ENCODE peak calls at places on chromosome 4, in nine cellular contexts. R, B, O, Q, Z, A, M, W and U are unnamed samples.

GRCh38 chr4:140004580-140005314 is 149.2 kb downstream of the MAML3 start:
- DNase-seq in R (peak; percentile 69), M (peak; percentile 59), W (no peak), Q (peak; percentile 53), B (peak; percentile 51), O (no peak), Z (peak; percentile 73), A (no peak), U (peak; percentile 57)

GRCh38 chr4:130955520-130955919 is 1859.6 kb downstream of the C4orf33 start:
- DNase-seq in W (no peak), Z (no peak), R (no peak), B (no peak), A (no peak), Q (no peak), M (no peak), O (no peak), U (no peak)

GRCh38 chr4:87783781-87784180 is 15.6 kb upstream of the IBSP start:
- DNase-seq in B (no peak), O (no peak), W (no peak), Z (peak; percentile 58), M (no peak), R (no peak), A (no peak), Q (no peak), U (no peak)

GRCh38 chr4:47642985-47643745 is 158.1 kb downstream of the ATP10D start:
- DNase-seq in W (no peak), O (no peak), Q (no peak), R (no peak), A (no peak), Z (peak; percentile 92), M (peak; percentile 30), B (peak; percentile 55), U (no peak)

GRCh38 chr4:101346312-101346561 is 1.1 kb downstream of the PPP3CA start:
- DNase-seq in R (no peak), Z (no peak), B (no peak), M (no peak), Q (no peak), A (no peak), O (no peak), W (no peak), U (peak; percentile 43)

GRCh38 chr4:72971572-72971971 is 97.9 kb downstream of the COX18 start:
- DNase-seq in A (no peak), B (peak; percentile 92), M (peak; percentile 84), W (no peak), O (no peak), Z (peak; percentile 98), R (no peak), Q (no peak), U (peak; percentile 81)

GRCh38 chr4:8599657-8600056 is 7.1 kb downstream of the CPZ start:
- DNase-seq in R (no peak), A (no peak), Q (no peak), B (peak; percentile 82), M (peak; percentile 77), W (peak; percentile 77), O (no peak), Z (peak; percentile 91), U (peak; percentile 93)

GRCh38 chr4:44928062-44928380 is 201.7 kb upstream of the GNPDA2 start:
- DNase-seq in W (no peak), A (no peak), Q (no peak), R (no peak), B (no peak), O (no peak), M (no peak), Z (no peak), U (no peak)

GRCh38 chr4:41262198-41262597 is 5.5 kb downstream of the UCHL1 start:
- DNase-seq in A (no peak), Z (no peak), M (no peak), Q (no peak), R (no peak), W (no peak), O (no peak), B (no peak), U (no peak)

DNA sequence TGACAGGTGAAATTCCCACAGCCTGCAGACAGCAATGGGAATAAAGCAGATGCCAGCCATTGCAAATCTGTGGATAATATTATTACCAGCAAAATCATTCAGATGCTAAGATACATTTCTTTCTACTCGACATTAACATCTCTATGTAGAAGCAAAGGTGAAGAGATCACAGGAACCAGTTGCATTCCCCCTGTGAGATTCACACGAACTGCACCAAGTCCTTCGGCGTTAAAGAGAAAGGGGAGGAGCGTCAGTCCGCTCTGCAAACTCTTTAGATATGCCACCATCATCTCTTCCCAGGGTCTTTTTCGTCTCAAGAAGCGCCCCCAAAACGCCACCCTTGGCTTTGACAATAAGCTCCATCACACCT is 1.9 kb downstream of the NEUROG2 start:
- DNase-seq in Q (no peak), O (no peak), Z (no peak), A (no peak), M (no peak), B (no peak), R (peak; percentile 33), W (no peak), U (no peak)
- H3K4me1 ChIP-seq in Q (peaks cover 24% of the 10 kb centered on the region), O (peaks cover 25% of the 10 kb centered on the region), Z (peaks cover 6% of the 10 kb centered on the region), A (peaks cover 47% of the 10 kb centered on the region), M (peaks cover 7% of the 10 kb centered on the region), B (peaks cover 5% of the 10 kb centered on the region), R (peaks cover 5% of the 10 kb centered on the region), W (no peaks in the 10 kb centered on the region), U (peaks cover 28% of the 10 kb centered on the region)

GRCh38 chr4:38005637-38006036 is 45.4 kb downstream of the PTTG2 start:
- DNase-seq in A (no peak), Q (no peak), O (no peak), M (no peak), Z (no peak), R (no peak), W (no peak), B (no peak), U (no peak)
- H3K4me1 ChIP-seq in A (peaks cover 26% of the 10 kb centered on the region), Q (no peaks in the 10 kb centered on the region), O (no peaks in the 10 kb centered on the region), M (peaks cover 23% of the 10 kb centered on the region), Z (peaks cover 2% of the 10 kb centered on the region), R (peaks cover 33% of the 10 kb centered on the region), W (no peaks in the 10 kb centered on the region), B (peaks cover 20% of the 10 kb centered on the region), U (peaks cover 32% of the 10 kb centered on the region)

DNA sequence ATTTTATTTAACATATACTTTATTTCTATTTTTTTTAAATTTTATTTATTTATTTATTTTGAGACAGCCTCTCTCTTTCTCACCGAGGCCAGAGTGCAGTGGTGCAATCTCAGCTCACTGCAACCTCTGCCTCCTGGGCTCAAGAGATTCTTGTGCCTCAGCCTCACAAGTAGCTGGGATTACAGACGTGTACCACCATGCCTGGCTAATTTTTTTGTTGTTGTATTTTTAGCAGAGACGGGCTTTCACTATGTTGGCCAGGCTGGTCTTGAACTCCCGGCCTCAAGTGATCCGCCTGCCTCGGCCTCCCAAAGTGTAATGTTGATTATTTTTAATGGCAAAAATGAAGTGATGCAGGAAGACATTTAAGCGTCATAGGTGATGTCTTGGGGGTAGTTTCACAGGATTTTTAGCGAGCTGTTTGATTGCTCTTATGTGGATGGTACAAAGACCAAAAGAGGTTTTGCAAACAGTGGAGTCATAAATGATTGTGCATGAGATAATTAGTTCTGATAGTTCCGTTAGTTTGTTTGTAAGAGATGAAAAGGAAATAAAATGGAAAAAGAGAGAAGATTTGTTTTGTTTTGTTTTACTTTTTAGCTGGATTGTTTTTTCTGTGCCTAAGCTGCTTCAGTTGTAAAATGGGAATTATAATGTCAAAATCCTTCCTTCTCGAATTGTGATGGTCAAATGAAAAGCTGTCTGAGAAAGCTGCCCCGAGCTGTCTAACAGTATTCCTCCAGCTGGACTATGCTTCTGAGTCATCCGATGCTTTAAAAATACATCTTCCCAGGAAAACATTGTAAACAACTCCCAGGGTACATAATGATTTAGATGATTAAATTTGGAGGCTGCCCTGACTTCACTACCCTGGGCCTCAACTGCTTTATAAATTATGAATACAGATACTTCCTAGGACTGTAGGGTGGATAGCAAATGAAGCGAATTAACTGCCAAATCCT is 14.7 kb downstream of the RHOH start:
- DNase-seq in A (no peak), W (no peak), B (peak; percentile 41), O (no peak), Q (no peak), R (no peak), Z (no peak), M (no peak), U (no peak)
- H3K4me1 ChIP-seq in A (no peaks in the 10 kb centered on the region), W (no peaks in the 10 kb centered on the region), B (peaks cover 4% of the 10 kb centered on the region), O (no peaks in the 10 kb centered on the region), Q (no peaks in the 10 kb centered on the region), R (peaks cover 5% of the 10 kb centered on the region), Z (no peaks in the 10 kb centered on the region), M (no peaks in the 10 kb centered on the region), U (no peaks in the 10 kb centered on the region)

DNA sequence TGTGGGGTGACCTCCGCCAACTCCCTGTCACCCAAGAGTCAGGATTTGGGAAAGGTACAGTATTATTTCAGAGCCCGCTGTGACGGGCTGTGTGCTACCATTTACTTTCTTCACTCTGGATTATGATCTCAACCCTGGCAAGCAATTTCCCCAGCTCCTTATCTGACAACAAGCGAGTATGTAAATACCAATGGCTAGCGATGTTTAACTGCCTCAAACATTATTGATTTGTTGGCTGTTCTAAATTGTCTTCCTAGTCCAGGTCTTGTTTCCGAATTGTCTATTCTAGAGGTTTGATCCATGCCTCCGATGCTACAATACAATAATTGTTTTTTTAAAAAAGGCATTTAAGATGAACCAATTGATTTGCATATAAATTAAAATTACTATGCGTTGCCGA is 17.7 kb upstream of the PITX2 start:
- DNase-seq in O (no peak), Q (no peak), Z (no peak), W (no peak), R (peak; percentile 19), M (no peak), B (no peak), A (no peak), U (no peak)
- H3K4me1 ChIP-seq in O (no peaks in the 10 kb centered on the region), Q (no peaks in the 10 kb centered on the region), Z (no peaks in the 10 kb centered on the region), W (peaks cover 3% of the 10 kb centered on the region), R (peaks cover 13% of the 10 kb centered on the region), M (peaks cover 5% of the 10 kb centered on the region), B (peaks cover 2% of the 10 kb centered on the region), A (peaks cover 13% of the 10 kb centered on the region), U (peaks cover 5% of the 10 kb centered on the region)